ENCODE peak calls at places on chromosomes 4 and X, in nine cellular contexts. One of them, this sample, is unnamed.

GRCh38 chr4:147578057-147578476 is 39.1 kb upstream of the TMEM184C start:
- DNase-seq in tibial nerve: no peak
- DNase-seq in OCI-LY7: no peak
- DNase-seq in MM.1S: no peak
- DNase-seq in neuronal stem cell: no peak
- DNase-seq in right cardiac atrium: no peak
- DNase-seq in colonic mucosa: no peak
- DNase-seq in cardiac muscle cell: no peak
- DNase-seq in transverse colon: no peak
- DNase-seq in this sample: no peak

GRCh38 chr4:6613676-6614651 is 26.5 kb upstream of the MRFAP1 start:
- DNase-seq in right cardiac atrium: no peak
- DNase-seq in tibial nerve: no peak
- DNase-seq in MM.1S: no peak
- DNase-seq in OCI-LY7: no peak
- DNase-seq in neuronal stem cell: no peak
- DNase-seq in cardiac muscle cell: no peak
- DNase-seq in transverse colon: no peak
- DNase-seq in colonic mucosa: no peak
- DNase-seq in this sample: no peak

GRCh38 chr4:86834901-86835300 is 14.3 kb downstream of the SLC10A6 start:
- DNase-seq in tibial nerve: no peak
- DNase-seq in neuronal stem cell: no peak
- DNase-seq in cardiac muscle cell: no peak
- DNase-seq in MM.1S: no peak
- DNase-seq in colonic mucosa: no peak
- DNase-seq in right cardiac atrium: no peak
- DNase-seq in transverse colon: no peak
- DNase-seq in OCI-LY7: no peak
- DNase-seq in this sample: no peak

GRCh38 chrX:1914606-1915365 is 299.9 kb downstream of the ASMT start:
- DNase-seq in OCI-LY7: no peak
- DNase-seq in colonic mucosa: no peak
- DNase-seq in cardiac muscle cell: no peak
- DNase-seq in transverse colon: no peak
- DNase-seq in MM.1S: no peak
- DNase-seq in neuronal stem cell: no peak
- DNase-seq in right cardiac atrium: no peak
- DNase-seq in tibial nerve: no peak
- DNase-seq in this sample: no peak

GRCh38 chr4:52715914-52716313 is 35.3 kb downstream of the ERVMER34-1 start:
- DNase-seq in MM.1S: no peak
- DNase-seq in neuronal stem cell: no peak
- DNase-seq in colonic mucosa: no peak
- DNase-seq in OCI-LY7: no peak
- DNase-seq in cardiac muscle cell: no peak
- DNase-seq in transverse colon: no peak
- DNase-seq in tibial nerve: no peak
- DNase-seq in right cardiac atrium: no peak
- DNase-seq in this sample: no peak

GRCh38 chrX:144918936-144919335 is 328.4 kb upstream of the SPANXN1 start:
- DNase-seq in colonic mucosa: no peak
- DNase-seq in cardiac muscle cell: no peak
- DNase-seq in right cardiac atrium: no peak
- DNase-seq in transverse colon: no peak
- DNase-seq in tibial nerve: no peak
- DNase-seq in OCI-LY7: no peak
- DNase-seq in neuronal stem cell: no peak
- DNase-seq in MM.1S: no peak
- DNase-seq in this sample: no peak

GRCh38 chr4:31040106-31040505 is 319.9 kb downstream of the PCDH7 start:
- DNase-seq in right cardiac atrium: no peak
- DNase-seq in MM.1S: no peak
- DNase-seq in OCI-LY7: no peak
- DNase-seq in tibial nerve: no peak
- DNase-seq in cardiac muscle cell: no peak
- DNase-seq in colonic mucosa: no peak
- DNase-seq in transverse colon: no peak
- DNase-seq in neuronal stem cell: no peak
- DNase-seq in this sample: no peak

GRCh38 chrX:9392445-9392844 is 72.4 kb upstream of the TBL1X start:
- DNase-seq in right cardiac atrium: no peak
- DNase-seq in transverse colon: no peak
- DNase-seq in neuronal stem cell: no peak
- DNase-seq in tibial nerve: no peak
- DNase-seq in colonic mucosa: no peak
- DNase-seq in MM.1S: no peak
- DNase-seq in OCI-LY7: no peak
- DNase-seq in cardiac muscle cell: no peak
- DNase-seq in this sample: no peak

GRCh38 chr4:180909279-180909678 is 1333.9 kb upstream of the TENM3 start:
- DNase-seq in right cardiac atrium: no peak
- DNase-seq in tibial nerve: no peak
- DNase-seq in MM.1S: no peak
- DNase-seq in neuronal stem cell: peak; percentile 1
- DNase-seq in transverse colon: no peak
- DNase-seq in cardiac muscle cell: peak; percentile 2
- DNase-seq in colonic mucosa: no peak
- DNase-seq in OCI-LY7: peak; percentile 23
- DNase-seq in this sample: no peak

GRCh38 chrX:45602151-45602550 is 401.5 kb upstream of the DIPK2B start:
- DNase-seq in MM.1S: no peak
- DNase-seq in cardiac muscle cell: no peak
- DNase-seq in OCI-LY7: no peak
- DNase-seq in tibial nerve: no peak
- DNase-seq in transverse colon: no peak
- DNase-seq in neuronal stem cell: no peak
- DNase-seq in right cardiac atrium: no peak
- DNase-seq in colonic mucosa: no peak
- DNase-seq in this sample: no peak

GRCh38 chrX:71365356-71365875 is 741 bp upstream of the TAF1 start:
- DNase-seq in tibial nerve: no peak
- DNase-seq in colonic mucosa: no peak
- DNase-seq in transverse colon: no peak
- DNase-seq in right cardiac atrium: no peak
- DNase-seq in MM.1S: no peak
- DNase-seq in cardiac muscle cell: no peak
- DNase-seq in neuronal stem cell: no peak
- DNase-seq in OCI-LY7: no peak
- DNase-seq in this sample: no peak

GRCh38 chr4:84258905-84259830 is 239.9 kb downstream of the NKX6-1 start:
- DNase-seq in neuronal stem cell: no peak
- DNase-seq in transverse colon: no peak
- DNase-seq in tibial nerve: no peak
- DNase-seq in right cardiac atrium: no peak
- DNase-seq in cardiac muscle cell: no peak
- DNase-seq in colonic mucosa: no peak
- DNase-seq in OCI-LY7: peak; percentile 29
- DNase-seq in MM.1S: peak; percentile 51
- DNase-seq in this sample: no peak

GRCh38 chr4:38364383-38364963 is 299.5 kb upstream of the KLF3 start:
- DNase-seq in right cardiac atrium: no peak
- DNase-seq in transverse colon: no peak
- DNase-seq in MM.1S: no peak
- DNase-seq in colonic mucosa: no peak
- DNase-seq in neuronal stem cell: no peak
- DNase-seq in tibial nerve: no peak
- DNase-seq in OCI-LY7: no peak
- DNase-seq in cardiac muscle cell: no peak
- DNase-seq in this sample: no peak

GRCh38 chr4:100428051-100428450 is 89.8 kb downstream of the EMCN start:
- DNase-seq in cardiac muscle cell: no peak
- DNase-seq in MM.1S: no peak
- DNase-seq in tibial nerve: no peak
- DNase-seq in neuronal stem cell: no peak
- DNase-seq in OCI-LY7: no peak
- DNase-seq in transverse colon: no peak
- DNase-seq in colonic mucosa: no peak
- DNase-seq in right cardiac atrium: no peak
- DNase-seq in this sample: no peak

GRCh38 chrX:132426695-132427281 is 62.0 kb downstream of the MBNL3 start:
- DNase-seq in MM.1S: no peak
- DNase-seq in neuronal stem cell: no peak
- DNase-seq in cardiac muscle cell: no peak
- DNase-seq in right cardiac atrium: no peak
- DNase-seq in transverse colon: no peak
- DNase-seq in OCI-LY7: no peak
- DNase-seq in tibial nerve: no peak
- DNase-seq in colonic mucosa: no peak
- DNase-seq in this sample: no peak

DNA sequence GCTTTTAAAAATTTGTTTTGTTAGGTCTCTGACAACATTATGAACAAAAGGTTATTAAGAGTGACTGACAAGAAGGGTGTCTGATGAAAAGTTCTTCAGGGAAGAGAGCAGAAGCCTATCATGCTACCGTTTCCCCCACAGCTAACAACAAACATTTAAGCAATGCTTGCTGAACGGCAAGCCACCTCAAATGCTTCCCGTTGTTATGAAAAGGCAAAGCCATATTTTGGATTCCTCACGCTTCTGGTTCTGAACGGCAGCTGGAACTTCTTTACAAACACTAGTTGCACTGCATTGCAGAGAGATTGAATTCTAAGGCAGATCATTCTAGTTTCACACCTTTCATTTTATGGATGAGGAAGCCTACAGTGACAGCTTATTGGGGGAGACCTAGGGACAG is 48.6 kb upstream of the NAP1L5 start:
- DNase-seq in right cardiac atrium: no peak
- DNase-seq in transverse colon: no peak
- DNase-seq in MM.1S: no peak
- DNase-seq in tibial nerve: no peak
- DNase-seq in neuronal stem cell: no peak
- DNase-seq in colonic mucosa: no peak
- DNase-seq in OCI-LY7: no peak
- DNase-seq in cardiac muscle cell: no peak
- DNase-seq in this sample: no peak
- H3K27ac ChIP-seq in right cardiac atrium: peak overlapping the region; percentile 23
- H3K27ac ChIP-seq in transverse colon: no peak overlapping the region
- H3K27ac ChIP-seq in MM.1S: no peak overlapping the region
- H3K27ac ChIP-seq in tibial nerve: peak overlapping the region; percentile 70
- H3K27ac ChIP-seq in neuronal stem cell: no peak overlapping the region
- H3K27ac ChIP-seq in colonic mucosa: no peak overlapping the region
- H3K27ac ChIP-seq in OCI-LY7: no peak overlapping the region
- H3K27ac ChIP-seq in cardiac muscle cell: peak overlapping the region; percentile 4
- H3K27ac ChIP-seq in this sample: no peak overlapping the region

GRCh38 chr4:14878681-14879080 is 123.6 kb upstream of the CPEB2 start:
- DNase-seq in right cardiac atrium: no peak
- DNase-seq in colonic mucosa: no peak
- DNase-seq in neuronal stem cell: no peak
- DNase-seq in tibial nerve: no peak
- DNase-seq in OCI-LY7: no peak
- DNase-seq in transverse colon: no peak
- DNase-seq in cardiac muscle cell: no peak
- DNase-seq in MM.1S: no peak
- DNase-seq in this sample: no peak
- H3K27ac ChIP-seq in right cardiac atrium: no peak overlapping the region
- H3K27ac ChIP-seq in colonic mucosa: no peak overlapping the region
- H3K27ac ChIP-seq in neuronal stem cell: no peak overlapping the region
- H3K27ac ChIP-seq in tibial nerve: no peak overlapping the region
- H3K27ac ChIP-seq in OCI-LY7: no peak overlapping the region
- H3K27ac ChIP-seq in transverse colon: no peak overlapping the region
- H3K27ac ChIP-seq in cardiac muscle cell: no peak overlapping the region
- H3K27ac ChIP-seq in MM.1S: no peak overlapping the region
- H3K27ac ChIP-seq in this sample: no peak overlapping the region

GRCh38 chr4:82376109-82376508 is 2.3 kb upstream of the HNRNPD start:
- DNase-seq in right cardiac atrium: no peak
- DNase-seq in transverse colon: no peak
- DNase-seq in MM.1S: no peak
- DNase-seq in tibial nerve: no peak
- DNase-seq in cardiac muscle cell: no peak
- DNase-seq in neuronal stem cell: no peak
- DNase-seq in OCI-LY7: no peak
- DNase-seq in colonic mucosa: no peak
- DNase-seq in this sample: no peak
- H3K27ac ChIP-seq in right cardiac atrium: no peak overlapping the region
- H3K27ac ChIP-seq in transverse colon: no peak overlapping the region
- H3K27ac ChIP-seq in MM.1S: no peak overlapping the region
- H3K27ac ChIP-seq in tibial nerve: no peak overlapping the region
- H3K27ac ChIP-seq in cardiac muscle cell: no peak overlapping the region
- H3K27ac ChIP-seq in neuronal stem cell: no peak overlapping the region
- H3K27ac ChIP-seq in OCI-LY7: no peak overlapping the region
- H3K27ac ChIP-seq in colonic mucosa: no peak overlapping the region
- H3K27ac ChIP-seq in this sample: no peak overlapping the region

GRCh38 chrX:80572636-80573035 is 152.4 kb downstream of the TENT5D start:
- DNase-seq in tibial nerve: no peak
- DNase-seq in right cardiac atrium: no peak
- DNase-seq in OCI-LY7: no peak
- DNase-seq in MM.1S: no peak
- DNase-seq in colonic mucosa: no peak
- DNase-seq in transverse colon: no peak
- DNase-seq in cardiac muscle cell: no peak
- DNase-seq in neuronal stem cell: no peak
- DNase-seq in this sample: no peak

GRCh38 chrX:80578518-80579105 is 158.4 kb downstream of the TENT5D start:
- DNase-seq in cardiac muscle cell: peak; percentile 23
- DNase-seq in transverse colon: no peak
- DNase-seq in colonic mucosa: no peak
- DNase-seq in OCI-LY7: peak; percentile 5
- DNase-seq in right cardiac atrium: no peak
- DNase-seq in tibial nerve: no peak
- DNase-seq in neuronal stem cell: no peak
- DNase-seq in MM.1S: peak; percentile 47
- DNase-seq in this sample: no peak

GRCh38 chrX:80576267-80576666 is 156.0 kb downstream of the TENT5D start:
- DNase-seq in neuronal stem cell: no peak
- DNase-seq in tibial nerve: no peak
- DNase-seq in MM.1S: no peak
- DNase-seq in colonic mucosa: no peak
- DNase-seq in right cardiac atrium: peak; percentile 70
- DNase-seq in cardiac muscle cell: no peak
- DNase-seq in OCI-LY7: no peak
- DNase-seq in transverse colon: no peak
- DNase-seq in this sample: no peak

GRCh38 chrX:80573275-80573674 is 153.0 kb downstream of the TENT5D start:
- DNase-seq in tibial nerve: no peak
- DNase-seq in transverse colon: no peak
- DNase-seq in neuronal stem cell: no peak
- DNase-seq in colonic mucosa: no peak
- DNase-seq in cardiac muscle cell: no peak
- DNase-seq in right cardiac atrium: no peak
- DNase-seq in MM.1S: no peak
- DNase-seq in OCI-LY7: no peak
- DNase-seq in this sample: no peak

DNA sequence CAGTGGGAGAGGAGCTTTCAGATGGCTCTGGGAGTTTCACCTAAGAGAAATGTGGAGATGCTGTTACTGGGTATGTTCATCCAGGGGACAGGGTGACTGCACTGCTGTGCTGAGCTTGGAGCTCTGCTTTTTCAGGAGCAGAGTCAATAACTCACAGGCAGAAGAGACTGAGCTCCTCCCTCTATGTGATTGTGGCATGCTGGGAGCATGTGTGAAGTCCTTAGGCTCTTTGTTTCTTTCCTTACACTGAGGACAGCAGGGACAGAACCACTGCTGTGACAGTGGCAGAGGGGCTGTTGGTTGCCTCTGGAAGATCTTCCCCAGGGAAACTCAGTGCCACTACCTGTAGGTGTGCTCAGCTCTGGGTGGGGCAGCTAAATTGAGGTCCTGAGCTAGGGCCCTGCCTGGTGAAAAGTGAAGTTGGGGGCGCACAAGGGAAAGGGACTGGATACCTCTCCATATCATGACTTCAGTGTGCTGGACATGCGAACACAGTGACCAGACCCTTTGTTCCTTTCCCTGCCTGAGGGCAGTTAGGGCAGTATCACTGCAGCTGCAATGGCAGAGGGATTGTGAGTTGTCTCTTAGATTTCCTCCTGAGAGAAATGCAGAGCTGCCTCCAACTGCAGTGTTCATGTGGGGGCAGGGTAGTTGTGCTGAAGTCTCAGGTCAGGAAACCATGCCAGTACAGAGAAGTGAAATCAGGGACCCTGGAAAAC is 156.7 kb downstream of the TENT5D start:
- DNase-seq in transverse colon: no peak
- DNase-seq in colonic mucosa: no peak
- DNase-seq in tibial nerve: no peak
- DNase-seq in neuronal stem cell: no peak
- DNase-seq in right cardiac atrium: no peak
- DNase-seq in OCI-LY7: no peak
- DNase-seq in MM.1S: no peak
- DNase-seq in cardiac muscle cell: peak; percentile 13
- DNase-seq in this sample: no peak
- H3K27ac ChIP-seq in transverse colon: no peak overlapping the region
- H3K27ac ChIP-seq in colonic mucosa: no peak overlapping the region
- H3K27ac ChIP-seq in tibial nerve: no peak overlapping the region
- H3K27ac ChIP-seq in neuronal stem cell: peak overlapping the region; percentile 17
- H3K27ac ChIP-seq in right cardiac atrium: no peak overlapping the region
- H3K27ac ChIP-seq in OCI-LY7: no peak overlapping the region
- H3K27ac ChIP-seq in MM.1S: no peak overlapping the region
- H3K27ac ChIP-seq in cardiac muscle cell: no peak overlapping the region
- H3K27ac ChIP-seq in this sample: no peak overlapping the region